ENCODE peak calls at places on chromosomes 3 and 15, in four cellular contexts. One of them, this sample, is unnamed.

GRCh38 chr3:171480526-171480925 is 20.3 kb upstream of the TNIK start:
- DNase-seq in esophagus squamous epithelium: no peak
- DNase-seq in ovary: no peak
- DNase-seq in GM12878: peak
- DNase-seq in this sample: no peak

GRCh38 chr3:100040446-100040845 is 73.9 kb downstream of the FILIP1L start:
- DNase-seq in esophagus squamous epithelium: no peak
- DNase-seq in ovary: no peak
- DNase-seq in GM12878: no peak
- DNase-seq in this sample: no peak

GRCh38 chr3:13096356-13096755 is 23.1 kb upstream of the IQSEC1 start:
- DNase-seq in esophagus squamous epithelium: no peak
- DNase-seq in ovary: no peak
- DNase-seq in GM12878: no peak
- DNase-seq in this sample: no peak

GRCh38 chr3:64977308-64978100 is 289.7 kb upstream of the ADAMTS9 start:
- DNase-seq in esophagus squamous epithelium: no peak
- DNase-seq in ovary: no peak
- DNase-seq in GM12878: no peak
- DNase-seq in this sample: no peak

GRCh38 chr3:106281231-106281630 is 412.4 kb upstream of the CBLB start:
- DNase-seq in esophagus squamous epithelium: no peak
- DNase-seq in ovary: no peak
- DNase-seq in GM12878: no peak
- DNase-seq in this sample: no peak

GRCh38 chr15:35911052-35911780 is 365.3 kb upstream of the DPH6 start:
- DNase-seq in esophagus squamous epithelium: no peak
- DNase-seq in ovary: no peak
- DNase-seq in GM12878: no peak
- DNase-seq in this sample: no peak

GRCh38 chr3:168034152-168034928 is 61.4 kb downstream of the GOLIM4 start:
- DNase-seq in esophagus squamous epithelium: no peak
- DNase-seq in ovary: no peak
- DNase-seq in GM12878: no peak
- DNase-seq in this sample: no peak

GRCh38 chr15:67967871-67968423 is 86.2 kb upstream of the PIAS1 start:
- DNase-seq in esophagus squamous epithelium: no peak
- DNase-seq in ovary: peak
- DNase-seq in GM12878: no peak
- DNase-seq in this sample: no peak

GRCh38 chr3:125055165-125055912 is 458 bp downstream of the HEG1 start:
- DNase-seq in esophagus squamous epithelium: no peak
- DNase-seq in ovary: peak
- DNase-seq in GM12878: no peak
- DNase-seq in this sample: no peak

GRCh38 chr3:89043406-89043947 is 63.9 kb upstream of the EPHA3 start:
- DNase-seq in esophagus squamous epithelium: no peak
- DNase-seq in ovary: no peak
- DNase-seq in GM12878: no peak
- DNase-seq in this sample: no peak

GRCh38 chr3:30266536-30266935 is 339.9 kb upstream of the TGFBR2 start:
- DNase-seq in esophagus squamous epithelium: no peak
- DNase-seq in ovary: no peak
- DNase-seq in GM12878: no peak
- DNase-seq in this sample: no peak

GRCh38 chr3:107969525-107969924 is 121.3 kb downstream of the CD47 start:
- DNase-seq in esophagus squamous epithelium: no peak
- DNase-seq in ovary: no peak
- DNase-seq in GM12878: no peak
- DNase-seq in this sample: no peak

GRCh38 chr15:28943611-28944230 is 57.9 kb downstream of the APBA2 start:
- DNase-seq in esophagus squamous epithelium: no peak
- DNase-seq in ovary: peak
- DNase-seq in GM12878: no peak
- DNase-seq in this sample: no peak

GRCh38 chr3:158452324-158452723 is 118.7 kb upstream of the MLF1 start:
- DNase-seq in esophagus squamous epithelium: no peak
- DNase-seq in ovary: no peak
- DNase-seq in GM12878: no peak
- DNase-seq in this sample: no peak

GRCh38 chr15:90327313-90327712 is 24.8 kb upstream of the ZNF774 start:
- DNase-seq in esophagus squamous epithelium: no peak
- DNase-seq in ovary: no peak
- DNase-seq in GM12878: no peak
- DNase-seq in this sample: no peak

GRCh38 chr3:14523792-14524191 is 16.4 kb downstream of the GRIP2 start:
- DNase-seq in esophagus squamous epithelium: no peak
- DNase-seq in ovary: no peak
- DNase-seq in GM12878: no peak
- DNase-seq in this sample: no peak

GRCh38 chr15:75201609-75202250 is at the start of gene C15orf39:
- DNase-seq in esophagus squamous epithelium: no peak
- DNase-seq in ovary: peak
- DNase-seq in GM12878: no peak
- DNase-seq in this sample: no peak

GRCh38 chr15:83099290-83099689 is 8.2 kb upstream of the TM6SF1 start:
- DNase-seq in esophagus squamous epithelium: no peak
- DNase-seq in ovary: no peak
- DNase-seq in GM12878: no peak
- DNase-seq in this sample: no peak

GRCh38 chr3:171354706-171355582 is 105.3 kb downstream of the TNIK start:
- DNase-seq in esophagus squamous epithelium: no peak
- DNase-seq in ovary: no peak
- DNase-seq in GM12878: no peak
- DNase-seq in this sample: no peak

GRCh38 chr3:10417849-10418248 is 87.5 kb downstream of the ATP2B2 start:
- DNase-seq in esophagus squamous epithelium: no peak
- DNase-seq in ovary: no peak
- DNase-seq in GM12878: no peak
- DNase-seq in this sample: no peak

GRCh38 chr3:186467969-186468368 is 76.2 kb downstream of the CRYGS start:
- DNase-seq in esophagus squamous epithelium: no peak
- DNase-seq in ovary: no peak
- DNase-seq in GM12878: no peak
- DNase-seq in this sample: no peak

GRCh38 chr3:66816110-66816761 is 181.9 kb upstream of the KBTBD8 start:
- DNase-seq in esophagus squamous epithelium: no peak
- DNase-seq in ovary: no peak
- DNase-seq in GM12878: no peak
- DNase-seq in this sample: no peak

GRCh38 chr3:58530354-58530865 is 6.6 kb downstream of the ACOX2 start:
- DNase-seq in esophagus squamous epithelium: no peak
- DNase-seq in ovary: no peak
- DNase-seq in GM12878: no peak
- DNase-seq in this sample: no peak

GRCh38 chr3:9168230-9168629 is 81.2 kb downstream of the SRGAP3 start:
- DNase-seq in esophagus squamous epithelium: no peak
- DNase-seq in ovary: no peak
- DNase-seq in GM12878: peak
- DNase-seq in this sample: no peak

GRCh38 chr3:150763841-150764483 is 993 bp upstream of the SIAH2 start:
- DNase-seq in esophagus squamous epithelium: no peak
- DNase-seq in ovary: peak
- DNase-seq in GM12878: no peak
- DNase-seq in this sample: no peak

GRCh38 chr3:28349397-28350000 is 875 bp upstream of the AZI2 start:
- DNase-seq in esophagus squamous epithelium: no peak
- DNase-seq in ovary: no peak
- DNase-seq in GM12878: no peak
- DNase-seq in this sample: no peak

GRCh38 chr3:107416138-107416537 is 38.9 kb downstream of the CCDC54 start:
- DNase-seq in esophagus squamous epithelium: no peak
- DNase-seq in ovary: no peak
- DNase-seq in GM12878: no peak
- DNase-seq in this sample: no peak

GRCh38 chr15:81095690-81096365 is 38.2 kb upstream of the CFAP161 start:
- DNase-seq in esophagus squamous epithelium: no peak
- DNase-seq in ovary: no peak
- DNase-seq in GM12878: no peak
- DNase-seq in this sample: no peak

GRCh38 chr15:44879066-44879465 is 77.4 kb upstream of the TERB2 start:
- DNase-seq in esophagus squamous epithelium: no peak
- DNase-seq in ovary: no peak
- DNase-seq in GM12878: no peak
- DNase-seq in this sample: no peak

GRCh38 chr15:85463976-85464375 is 83.6 kb downstream of the AKAP13 start:
- DNase-seq in esophagus squamous epithelium: no peak
- DNase-seq in ovary: no peak
- DNase-seq in GM12878: no peak
- DNase-seq in this sample: no peak

GRCh38 chr3:21795863-21796392 is 44.9 kb upstream of the ZNF385D start:
- DNase-seq in esophagus squamous epithelium: no peak
- DNase-seq in ovary: no peak
- DNase-seq in GM12878: no peak
- DNase-seq in this sample: no peak

GRCh38 chr3:50616003-50616769 is 765 bp upstream of the MAPKAPK3 start:
- DNase-seq in esophagus squamous epithelium: no peak
- DNase-seq in ovary: peak
- DNase-seq in GM12878: no peak
- DNase-seq in this sample: no peak

GRCh38 chr3:61560452-61561373 is 658 bp upstream of the PTPRG start:
- DNase-seq in esophagus squamous epithelium: no peak
- DNase-seq in ovary: peak
- DNase-seq in GM12878: no peak
- DNase-seq in this sample: peak

GRCh38 chr3:108283006-108283405 is 13.3 kb upstream of the HHLA2 start:
- DNase-seq in esophagus squamous epithelium: no peak
- DNase-seq in ovary: no peak
- DNase-seq in GM12878: no peak
- DNase-seq in this sample: no peak

GRCh38 chr15:57213783-57214366 is 162.4 kb upstream of the CGNL1 start:
- DNase-seq in esophagus squamous epithelium: no peak
- DNase-seq in ovary: no peak
- DNase-seq in GM12878: no peak
- DNase-seq in this sample: no peak
- H3K4me3 ChIP-seq in esophagus squamous epithelium: no peak
- H3K4me3 ChIP-seq in ovary: no peak
- H3K4me3 ChIP-seq in GM12878: no peak
- H3K4me3 ChIP-seq in this sample: no peak

DNA sequence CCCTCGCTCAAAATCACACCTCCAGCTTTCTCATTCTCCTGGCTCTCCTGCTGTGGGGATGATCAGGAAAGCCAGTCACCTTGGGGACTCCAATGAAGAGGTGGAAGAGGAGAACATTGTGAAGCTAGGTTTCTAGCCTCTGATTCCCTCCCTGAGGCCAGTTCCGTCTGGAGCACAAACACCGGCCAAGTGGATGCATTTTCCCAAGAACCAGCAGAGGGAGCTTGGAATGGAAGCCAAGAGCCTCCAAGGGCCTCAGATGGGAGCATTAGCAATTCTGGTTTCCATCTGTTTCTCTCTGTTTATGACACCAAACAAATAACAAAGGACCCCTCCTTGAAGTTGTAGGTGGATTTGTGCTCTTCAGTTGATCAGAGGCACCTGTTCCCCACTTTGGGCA is 40.6 kb upstream of the NMNAT3 start:
- DNase-seq in esophagus squamous epithelium: no peak
- DNase-seq in ovary: peak
- DNase-seq in GM12878: no peak
- DNase-seq in this sample: no peak
- TF ChIP-seq CTCF in esophagus squamous epithelium: no peak
- TF ChIP-seq CTCF in ovary: peak
- TF ChIP-seq CTCF in GM12878: no peak
- TF ChIP-seq CTCF in this sample: peak

DNA sequence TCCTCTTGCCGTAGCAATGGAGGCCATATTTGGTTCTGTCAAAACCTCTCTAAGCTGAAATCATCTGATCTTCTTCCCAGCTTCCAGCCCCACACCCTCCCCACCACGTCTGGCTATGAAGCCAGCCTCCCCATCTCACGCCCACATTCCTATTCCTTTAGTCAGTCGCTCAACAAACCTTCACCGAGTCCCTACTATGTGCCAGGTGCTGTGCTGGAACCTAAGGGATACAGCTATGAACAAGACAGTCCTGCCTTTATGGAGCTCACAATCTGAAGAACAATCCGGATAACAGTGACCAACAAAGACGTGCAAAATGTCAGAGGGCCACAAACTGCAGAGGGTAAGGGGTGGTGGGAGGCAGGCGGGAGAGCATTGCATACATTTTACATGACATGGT is 31.8 kb upstream of the SMAD6 start:
- DNase-seq in esophagus squamous epithelium: no peak
- DNase-seq in ovary: no peak
- DNase-seq in GM12878: no peak
- DNase-seq in this sample: no peak
- H3K27ac ChIP-seq in esophagus squamous epithelium: no peak
- H3K27ac ChIP-seq in ovary: no peak
- H3K27ac ChIP-seq in GM12878: no peak
- H3K27ac ChIP-seq in this sample: no peak

GRCh38 chr3:156751461-156752025 is 74.6 kb upstream of the LEKR1 start:
- DNase-seq in esophagus squamous epithelium: no peak
- DNase-seq in ovary: peak
- DNase-seq in GM12878: no peak
- DNase-seq in this sample: peak

GRCh38 chr3:156750874-156751245 is 75.3 kb upstream of the LEKR1 start:
- DNase-seq in esophagus squamous epithelium: no peak
- DNase-seq in ovary: no peak
- DNase-seq in GM12878: no peak
- DNase-seq in this sample: no peak

GRCh38 chr3:156747046-156747445 is 72.7 kb downstream of the TIPARP start:
- DNase-seq in esophagus squamous epithelium: no peak
- DNase-seq in ovary: no peak
- DNase-seq in GM12878: no peak
- DNase-seq in this sample: no peak

GRCh38 chr3:156749244-156749643 is 74.9 kb downstream of the TIPARP start:
- DNase-seq in esophagus squamous epithelium: no peak
- DNase-seq in ovary: no peak
- DNase-seq in GM12878: no peak
- DNase-seq in this sample: no peak

DNA sequence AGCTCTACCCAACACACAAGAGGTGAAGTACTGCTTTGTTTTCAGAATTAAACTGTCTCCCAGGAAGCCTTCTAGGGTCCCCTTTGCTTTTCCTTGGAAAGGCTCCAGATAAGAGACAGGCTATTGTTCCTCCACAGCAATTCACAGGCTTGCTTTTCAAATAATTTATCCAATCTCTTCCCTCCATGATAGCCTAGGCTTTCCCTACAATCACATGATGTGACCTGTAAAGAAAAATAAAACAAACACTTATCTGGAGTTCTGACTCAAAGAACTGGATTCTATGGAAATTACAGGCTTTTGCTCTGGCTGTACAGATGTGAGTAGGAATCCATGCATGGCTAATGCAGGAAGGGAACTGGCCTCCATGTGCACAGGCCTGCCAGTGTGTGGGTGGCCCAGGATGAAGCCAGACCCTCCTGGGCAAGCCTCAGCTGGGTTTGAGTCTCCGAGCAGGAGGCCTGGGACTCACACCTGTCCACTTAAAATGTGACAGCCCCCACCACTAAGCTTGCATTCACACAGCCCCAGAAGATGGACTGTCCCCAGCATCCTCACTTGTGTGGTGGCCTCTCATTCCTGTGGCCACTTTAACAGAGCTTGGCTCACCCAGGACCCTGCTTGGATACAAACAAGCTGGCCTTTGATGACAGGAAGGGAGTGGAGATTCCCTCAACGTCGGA is 75.8 kb upstream of the LEKR1 start:
- DNase-seq in esophagus squamous epithelium: no peak
- DNase-seq in ovary: no peak
- DNase-seq in GM12878: no peak
- DNase-seq in this sample: no peak
- H3K4me3 ChIP-seq in esophagus squamous epithelium: no peak
- H3K4me3 ChIP-seq in ovary: no peak
- H3K4me3 ChIP-seq in GM12878: no peak
- H3K4me3 ChIP-seq in this sample: no peak